ENCODE peak calls at places on chromosome 19, in ten cellular contexts. One of them, this sample, is unnamed.

GRCh38 chr19:33813391-33814101 is 16.9 kb downstream of the KCTD15 start:
- DNase-seq in CD4-positive, alpha-beta memory T cell: no peak
- DNase-seq in head of caudate nucleus: no peak
- DNase-seq in anterior cingulate cortex: no peak
- DNase-seq in RPMI8226: no peak
- DNase-seq in NCI-H1694: no peak
- DNase-seq in amygdala: no peak
- DNase-seq in stimulated activated CD8-positive, alpha-beta memory T cell treated with anti-CD3 and anti-CD28 coated beads, Interleukin-4, amount 100 ng/mL, for 48 hours: no peak
- DNase-seq in astrocyte of the hippocampus: no peak
- DNase-seq in renal cortical epithelial cell: no peak
- DNase-seq in this sample: no peak

GRCh38 chr19:17125052-17125727 is 49.6 kb downstream of the MYO9B start:
- DNase-seq in RPMI8226: no peak
- DNase-seq in stimulated activated CD8-positive, alpha-beta memory T cell treated with anti-CD3 and anti-CD28 coated beads, Interleukin-4, amount 100 ng/mL, for 48 hours: no peak
- DNase-seq in renal cortical epithelial cell: no peak
- DNase-seq in CD4-positive, alpha-beta memory T cell: peak
- DNase-seq in astrocyte of the hippocampus: peak
- DNase-seq in amygdala: no peak
- DNase-seq in anterior cingulate cortex: no peak
- DNase-seq in NCI-H1694: peak
- DNase-seq in head of caudate nucleus: no peak
- DNase-seq in this sample: no peak

GRCh38 chr19:5621945-5622464 is 571 bp downstream of the SAFB2 start:
- DNase-seq in anterior cingulate cortex: no peak
- DNase-seq in renal cortical epithelial cell: no peak
- DNase-seq in head of caudate nucleus: peak
- DNase-seq in amygdala: no peak
- DNase-seq in RPMI8226: peak
- DNase-seq in astrocyte of the hippocampus: peak
- DNase-seq in NCI-H1694: no peak
- DNase-seq in CD4-positive, alpha-beta memory T cell: peak
- DNase-seq in stimulated activated CD8-positive, alpha-beta memory T cell treated with anti-CD3 and anti-CD28 coated beads, Interleukin-4, amount 100 ng/mL, for 48 hours: peak
- DNase-seq in this sample: no peak

GRCh38 chr19:42508892-42509444 is 19.3 kb downstream of the CEACAM1 start:
- DNase-seq in head of caudate nucleus: no peak
- DNase-seq in anterior cingulate cortex: no peak
- DNase-seq in astrocyte of the hippocampus: no peak
- DNase-seq in NCI-H1694: no peak
- DNase-seq in stimulated activated CD8-positive, alpha-beta memory T cell treated with anti-CD3 and anti-CD28 coated beads, Interleukin-4, amount 100 ng/mL, for 48 hours: no peak
- DNase-seq in amygdala: no peak
- DNase-seq in RPMI8226: no peak
- DNase-seq in CD4-positive, alpha-beta memory T cell: no peak
- DNase-seq in renal cortical epithelial cell: no peak
- DNase-seq in this sample: no peak

GRCh38 chr19:51325161-51325979 is 13.9 kb downstream of the IGLON5 start:
- DNase-seq in stimulated activated CD8-positive, alpha-beta memory T cell treated with anti-CD3 and anti-CD28 coated beads, Interleukin-4, amount 100 ng/mL, for 48 hours: peak
- DNase-seq in anterior cingulate cortex: no peak
- DNase-seq in CD4-positive, alpha-beta memory T cell: no peak
- DNase-seq in RPMI8226: no peak
- DNase-seq in renal cortical epithelial cell: no peak
- DNase-seq in astrocyte of the hippocampus: no peak
- DNase-seq in NCI-H1694: no peak
- DNase-seq in head of caudate nucleus: no peak
- DNase-seq in amygdala: no peak
- DNase-seq in this sample: no peak

GRCh38 chr19:2230029-2230531 is 6.0 kb downstream of the PLEKHJ1 start:
- DNase-seq in RPMI8226: no peak
- DNase-seq in head of caudate nucleus: no peak
- DNase-seq in astrocyte of the hippocampus: no peak
- DNase-seq in renal cortical epithelial cell: no peak
- DNase-seq in NCI-H1694: no peak
- DNase-seq in stimulated activated CD8-positive, alpha-beta memory T cell treated with anti-CD3 and anti-CD28 coated beads, Interleukin-4, amount 100 ng/mL, for 48 hours: no peak
- DNase-seq in amygdala: no peak
- DNase-seq in CD4-positive, alpha-beta memory T cell: no peak
- DNase-seq in anterior cingulate cortex: no peak
- DNase-seq in this sample: no peak

GRCh38 chr19:12163841-12164240 is 945 bp downstream of the ZNF136 start:
- DNase-seq in RPMI8226: no peak
- DNase-seq in NCI-H1694: no peak
- DNase-seq in stimulated activated CD8-positive, alpha-beta memory T cell treated with anti-CD3 and anti-CD28 coated beads, Interleukin-4, amount 100 ng/mL, for 48 hours: no peak
- DNase-seq in astrocyte of the hippocampus: peak
- DNase-seq in amygdala: no peak
- DNase-seq in CD4-positive, alpha-beta memory T cell: no peak
- DNase-seq in head of caudate nucleus: no peak
- DNase-seq in renal cortical epithelial cell: peak
- DNase-seq in anterior cingulate cortex: no peak
- DNase-seq in this sample: no peak

GRCh38 chr19:6409346-6409745 is 15.3 kb downstream of the KHSRP start:
- DNase-seq in anterior cingulate cortex: no peak
- DNase-seq in astrocyte of the hippocampus: no peak
- DNase-seq in amygdala: no peak
- DNase-seq in RPMI8226: no peak
- DNase-seq in renal cortical epithelial cell: no peak
- DNase-seq in CD4-positive, alpha-beta memory T cell: no peak
- DNase-seq in NCI-H1694: no peak
- DNase-seq in head of caudate nucleus: no peak
- DNase-seq in stimulated activated CD8-positive, alpha-beta memory T cell treated with anti-CD3 and anti-CD28 coated beads, Interleukin-4, amount 100 ng/mL, for 48 hours: no peak
- DNase-seq in this sample: no peak

GRCh38 chr19:17779281-17779930 is 15.5 kb upstream of the B3GNT3 start:
- DNase-seq in stimulated activated CD8-positive, alpha-beta memory T cell treated with anti-CD3 and anti-CD28 coated beads, Interleukin-4, amount 100 ng/mL, for 48 hours: no peak
- DNase-seq in anterior cingulate cortex: no peak
- DNase-seq in renal cortical epithelial cell: peak
- DNase-seq in CD4-positive, alpha-beta memory T cell: no peak
- DNase-seq in NCI-H1694: no peak
- DNase-seq in amygdala: peak
- DNase-seq in head of caudate nucleus: peak
- DNase-seq in astrocyte of the hippocampus: no peak
- DNase-seq in RPMI8226: no peak
- DNase-seq in this sample: peak

This sample was measured in bronchial epithelial cell.